ENCODE peak calls at places on chromosomes 7 and 10, in ten cellular contexts. F, R, X, H, W, I, P, C, B and S are unnamed samples.

GRCh38 chr10:113947138-113948011 is 92.9 kb downstream of the NHLRC2 start:
- DNase-seq in F (peak), R (peak), X (peak), H (no peak), W (peak), I (peak), P (no peak), C (no peak), B (no peak), S (no peak)

GRCh38 chr7:156675721-156676120 is 35.1 kb downstream of the RNF32 start:
- DNase-seq in F (no peak), R (no peak), X (no peak), H (no peak), W (no peak), I (no peak), P (no peak), C (no peak), B (no peak), S (no peak)

GRCh38 chr10:132158122-132158741 is 28.5 kb upstream of the DPYSL4 start:
- DNase-seq in F (no peak), R (no peak), X (no peak), H (no peak), W (no peak), I (no peak), P (peak), C (peak), B (no peak), S (no peak)

GRCh38 chr7:94301024-94301588 is 93.6 kb upstream of the COL1A2 start:
- DNase-seq in F (peak), R (peak), X (peak), H (peak), W (peak), I (peak), P (peak), C (peak), B (peak), S (peak)

GRCh38 chr7:44046321-44047061 is 2.0 kb downstream of the DBNL start:
- DNase-seq in F (no peak), R (no peak), X (peak), H (no peak), W (no peak), I (no peak), P (no peak), C (no peak), B (no peak), S (no peak)

GRCh38 chr7:120725376-120726039 is 132.4 kb downstream of the TSPAN12 start:
- DNase-seq in F (peak), R (no peak), X (peak), H (peak), W (peak), I (peak), P (peak), C (peak), B (peak), S (no peak)

GRCh38 chr7:28607179-28607578 is 194.9 kb downstream of the CREB5 start:
- DNase-seq in F (no peak), R (no peak), X (no peak), H (no peak), W (no peak), I (no peak), P (peak), C (no peak), B (no peak), S (no peak)

GRCh38 chr7:2959828-2960599 is 83.7 kb downstream of the CARD11 start:
- DNase-seq in F (no peak), R (no peak), X (peak), H (no peak), W (no peak), I (no peak), P (no peak), C (no peak), B (no peak), S (no peak)

GRCh38 chr7:111708072-111708471 is 145.8 kb upstream of the IMMP2L start:
- DNase-seq in F (no peak), R (no peak), X (no peak), H (no peak), W (no peak), I (no peak), P (peak), C (no peak), B (no peak), S (no peak)

GRCh38 chr7:2554654-2555053 is 670 bp downstream of the BRAT1 start:
- DNase-seq in F (no peak), R (no peak), X (peak), H (no peak), W (no peak), I (no peak), P (no peak), C (no peak), B (peak), S (no peak)

GRCh38 chr10:1434912-1435692 is 302.2 kb downstream of the ADARB2 start:
- DNase-seq in F (no peak), R (no peak), X (no peak), H (no peak), W (no peak), I (no peak), P (no peak), C (no peak), B (no peak), S (no peak)

GRCh38 chr10:103960103-103960502 is 6.8 kb upstream of the SLK start:
- DNase-seq in F (no peak), R (no peak), X (no peak), H (no peak), W (no peak), I (no peak), P (no peak), C (no peak), B (no peak), S (no peak)

GRCh38 chr10:59177031-59177861 is 803 bp downstream of the PHYHIPL start:
- DNase-seq in F (peak), R (no peak), X (no peak), H (peak), W (peak), I (peak), P (peak), C (no peak), B (peak), S (peak)

GRCh38 chr7:140229591-140230516 is 53.1 kb upstream of the KDM7A start:
- DNase-seq in F (no peak), R (no peak), X (no peak), H (peak), W (no peak), I (no peak), P (no peak), C (no peak), B (no peak), S (no peak)
- TF ChIP-seq EZH2 in F (no peak), R (no peak), X (no peak), H (no peak), W (no peak), I (peak), P (no peak), C (no peak), B (no peak), S (no peak)

DNA sequence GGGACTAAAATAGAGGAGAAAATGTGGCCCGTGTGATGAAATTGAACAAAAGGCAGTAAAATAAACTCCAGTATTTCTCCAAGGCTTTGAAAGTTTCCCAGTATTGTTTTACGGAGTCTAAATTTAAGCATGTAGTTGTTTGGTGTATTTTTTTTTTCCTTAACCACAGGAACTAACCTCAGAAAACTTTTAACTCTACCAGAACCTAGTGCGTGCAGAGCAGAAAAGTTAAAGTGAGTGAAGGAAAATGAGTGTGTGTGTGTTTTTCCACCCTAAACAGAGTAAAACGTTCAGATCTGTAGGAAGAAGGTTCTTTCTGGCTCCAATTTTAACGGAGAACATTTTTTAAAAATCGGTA is 812 bp downstream of the PROSER2 start:
- DNase-seq in F (peak), R (no peak), X (no peak), H (no peak), W (no peak), I (peak), P (peak), C (no peak), B (peak), S (peak)
- TF ChIP-seq EZH2 in F (no peak), R (no peak), X (no peak), H (no peak), W (no peak), I (no peak), P (no peak), C (no peak), B (no peak), S (no peak)

DNA sequence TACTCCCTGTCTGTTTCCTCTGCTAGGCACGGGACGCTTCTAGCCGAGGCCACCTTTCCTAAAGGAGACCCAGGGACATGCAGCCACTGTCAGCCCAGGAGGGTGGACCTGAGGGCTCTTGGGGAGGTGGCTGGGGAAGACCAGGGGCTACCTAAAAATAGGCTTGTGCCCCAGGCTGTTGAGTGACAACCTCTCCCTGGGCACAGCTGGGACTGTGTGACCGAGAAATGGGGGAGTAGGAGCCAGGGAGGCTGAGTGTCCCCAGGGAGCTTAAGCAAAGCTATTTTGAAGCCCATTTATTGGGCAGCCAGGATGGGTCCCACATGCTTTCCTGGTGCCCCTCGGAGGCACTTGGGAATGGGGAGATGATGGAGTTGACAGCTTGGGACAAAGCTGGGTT is 63.8 kb downstream of the CALML3 start:
- DNase-seq in F (no peak), R (no peak), X (no peak), H (no peak), W (no peak), I (no peak), P (no peak), C (no peak), B (no peak), S (no peak)
- TF ChIP-seq EZH2 in F (no peak), R (no peak), X (no peak), H (no peak), W (no peak), I (no peak), P (no peak), C (no peak), B (no peak), S (no peak)

GRCh38 chr10:110163841-110164240 is 43.6 kb upstream of the MXI1 start:
- DNase-seq in F (no peak), R (no peak), X (no peak), H (no peak), W (no peak), I (no peak), P (no peak), C (no peak), B (no peak), S (no peak)

GRCh38 chr10:110165239-110165638 is 42.2 kb upstream of the MXI1 start:
- DNase-seq in F (no peak), R (no peak), X (no peak), H (no peak), W (no peak), I (no peak), P (no peak), C (no peak), B (no peak), S (no peak)

GRCh38 chr10:110163192-110163773 is 44.1 kb upstream of the MXI1 start:
- DNase-seq in F (no peak), R (no peak), X (no peak), H (no peak), W (no peak), I (no peak), P (no peak), C (no peak), B (no peak), S (no peak)

GRCh38 chr10:110167149-110167548 is 40.3 kb upstream of the MXI1 start:
- DNase-seq in F (no peak), R (no peak), X (no peak), H (no peak), W (no peak), I (no peak), P (no peak), C (no peak), B (no peak), S (no peak)

GRCh38 chr10:110165867-110166266 is 41.5 kb upstream of the MXI1 start:
- DNase-seq in F (no peak), R (no peak), X (no peak), H (no peak), W (no peak), I (no peak), P (no peak), C (no peak), B (no peak), S (no peak)
- TF ChIP-seq EZH2 in F (no peak), R (no peak), X (no peak), H (no peak), W (no peak), I (no peak), P (no peak), C (no peak), B (no peak), S (no peak)

DNA sequence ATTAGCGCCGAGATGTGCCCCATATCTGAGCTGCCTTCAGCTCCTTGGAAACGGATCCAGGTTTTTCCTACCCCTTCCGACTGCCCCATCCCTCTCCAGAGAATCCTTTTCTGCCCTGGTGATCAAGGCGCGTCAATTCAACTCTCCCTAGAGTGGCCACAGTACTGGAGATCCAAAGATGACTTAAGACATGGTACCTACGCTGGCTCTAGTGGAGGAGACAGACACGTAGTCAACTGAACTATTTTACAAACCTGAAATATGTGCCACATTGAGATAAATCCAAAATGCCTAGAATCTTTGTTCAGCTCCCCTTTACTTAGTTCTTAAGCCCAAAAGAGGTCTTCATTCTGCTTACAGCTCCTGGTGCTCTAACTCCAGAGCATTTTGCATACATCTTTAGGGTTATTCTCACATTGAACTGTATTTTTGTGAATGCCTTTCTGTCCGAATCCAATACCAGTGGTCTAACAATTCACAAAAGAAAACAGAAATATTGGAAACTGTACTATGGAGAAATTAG is 444 bp upstream of the TNPO3 start:
- DNase-seq in F (no peak), R (no peak), X (no peak), H (no peak), W (no peak), I (no peak), P (no peak), C (no peak), B (no peak), S (no peak)
- TF ChIP-seq EZH2 in F (no peak), R (no peak), X (no peak), H (no peak), W (no peak), I (no peak), P (no peak), C (no peak), B (no peak), S (no peak)

GRCh38 chr10:133332936-133333699 is 3.6 kb downstream of the CALY start:
- DNase-seq in F (no peak), R (no peak), X (no peak), H (no peak), W (no peak), I (no peak), P (no peak), C (no peak), B (no peak), S (no peak)

GRCh38 chr10:133336131-133337078 is at the start of gene CALY:
- DNase-seq in F (no peak), R (no peak), X (peak), H (no peak), W (no peak), I (no peak), P (peak), C (no peak), B (no peak), S (no peak)

GRCh38 chr10:133337079-133337725 is 506 bp upstream of the CALY start:
- DNase-seq in F (no peak), R (no peak), X (no peak), H (no peak), W (no peak), I (no peak), P (no peak), C (no peak), B (no peak), S (no peak)

GRCh38 chr10:133334495-133335237 is 2.0 kb downstream of the CALY start:
- DNase-seq in F (no peak), R (no peak), X (no peak), H (no peak), W (no peak), I (no peak), P (peak), C (no peak), B (no peak), S (no peak)

GRCh38 chr10:133335238-133336122 is 1.2 kb downstream of the CALY start:
- DNase-seq in F (peak), R (no peak), X (peak), H (no peak), W (peak), I (peak), P (peak), C (no peak), B (no peak), S (no peak)
- TF ChIP-seq EZH2 in F (peak), R (no peak), X (no peak), H (no peak), W (no peak), I (no peak), P (peak), C (no peak), B (peak), S (peak)

DNA sequence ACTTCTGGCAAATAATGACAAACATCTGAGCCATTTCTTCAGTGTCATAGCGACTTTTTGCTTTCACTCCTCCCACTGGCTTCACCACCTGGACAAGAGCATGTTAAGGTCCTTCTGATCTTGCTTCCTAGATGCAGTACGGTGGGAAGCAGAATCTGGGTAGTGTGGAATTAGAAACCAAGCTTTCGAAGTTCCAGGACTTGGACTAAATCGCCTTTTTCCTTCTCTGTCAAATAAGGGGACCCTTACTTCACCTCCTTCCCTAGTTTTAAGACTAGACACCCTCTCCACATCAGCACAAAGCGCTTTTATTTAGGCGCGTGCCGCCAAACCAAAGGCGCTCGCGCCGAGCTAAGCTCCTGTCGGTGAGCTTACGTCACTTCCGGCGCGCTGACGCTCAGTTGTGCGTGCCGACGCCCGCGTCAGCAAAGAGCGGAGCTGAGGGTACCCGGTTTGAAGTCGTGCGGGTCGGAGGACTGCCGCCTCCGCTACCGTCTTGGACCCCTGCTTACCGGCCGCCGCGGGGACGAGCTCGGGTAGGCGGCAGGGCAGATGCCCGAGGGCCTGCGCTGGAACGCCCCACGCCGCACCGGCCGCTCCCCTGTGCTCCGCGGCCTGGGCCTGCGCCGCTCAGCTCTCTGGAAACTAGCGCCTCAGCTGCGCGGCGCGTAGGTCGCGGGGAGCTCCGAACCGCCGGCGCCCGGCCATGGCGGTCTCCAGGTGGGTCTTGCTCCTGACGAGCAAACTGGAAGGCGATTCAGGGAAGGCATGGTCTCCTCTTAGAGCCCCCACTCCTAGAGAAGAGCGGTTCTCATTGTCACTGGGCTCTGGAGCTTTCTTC is at the start of gene BTAF1:
- DNase-seq in F (peak), R (peak), X (peak), H (peak), W (peak), I (peak), P (peak), C (peak), B (peak), S (peak)
- TF ChIP-seq EZH2 in F (no peak), R (no peak), X (no peak), H (no peak), W (no peak), I (no peak), P (no peak), C (no peak), B (no peak), S (no peak)

GRCh38 chr10:27746364-27747095 is 911 bp upstream of the MKX start:
- DNase-seq in F (no peak), R (no peak), X (no peak), H (no peak), W (no peak), I (no peak), P (peak), C (no peak), B (no peak), S (peak)
- TF ChIP-seq EZH2 in F (no peak), R (no peak), X (no peak), H (no peak), W (peak), I (peak), P (no peak), C (no peak), B (peak), S (peak)

DNA sequence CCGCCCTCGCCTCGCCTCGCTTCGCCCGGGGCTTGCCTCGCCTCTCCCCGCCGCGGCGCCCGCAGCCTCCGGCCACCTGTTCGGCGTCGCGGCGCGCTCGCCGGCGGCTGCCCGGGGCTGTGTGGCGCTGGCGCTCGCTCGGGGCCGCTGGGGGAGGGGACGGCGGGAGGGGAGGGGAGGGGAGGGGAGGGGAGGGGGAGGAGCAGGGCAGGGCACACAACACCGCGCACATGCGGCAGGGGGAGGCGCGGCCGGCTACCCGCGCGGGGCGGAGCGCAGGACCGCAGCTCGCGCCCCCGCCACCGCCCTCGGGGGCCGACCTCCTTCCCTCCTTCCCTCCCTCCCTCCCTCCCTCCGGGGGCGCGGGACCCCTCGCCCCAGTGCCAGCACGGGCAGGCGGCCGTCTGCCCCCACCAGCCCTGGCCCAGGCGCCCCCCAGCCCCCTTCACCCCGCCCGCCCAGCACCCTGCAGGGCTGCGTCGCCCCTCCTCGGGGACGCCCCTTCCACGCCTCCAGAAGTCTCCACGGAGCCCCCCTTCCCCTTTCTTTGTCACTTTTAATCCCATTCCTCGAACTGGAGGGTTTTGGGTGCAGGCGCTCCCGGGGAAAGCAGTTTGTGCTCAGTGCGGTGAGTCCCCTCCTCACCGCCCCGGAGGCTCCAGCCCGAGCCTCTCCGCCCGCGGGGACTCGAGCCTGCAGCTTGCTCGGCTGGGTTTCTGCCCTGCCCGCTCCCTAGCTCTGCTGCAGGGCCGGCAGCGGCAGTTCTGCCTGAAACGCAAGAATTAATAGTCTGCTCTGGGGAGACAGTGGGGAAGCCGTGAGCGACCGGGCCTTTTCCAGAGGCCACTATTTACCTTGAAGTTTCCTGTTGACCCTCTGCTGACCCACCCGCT is at the start of gene PARD3:
- DNase-seq in F (no peak), R (peak), X (peak), H (peak), W (peak), I (peak), P (peak), C (no peak), B (peak), S (peak)
- TF ChIP-seq EZH2 in F (no peak), R (no peak), X (peak), H (no peak), W (no peak), I (no peak), P (no peak), C (no peak), B (no peak), S (no peak)

GRCh38 chr10:123141791-123142700 is 5.9 kb upstream of the HMX2 start:
- DNase-seq in F (no peak), R (no peak), X (no peak), H (no peak), W (no peak), I (no peak), P (no peak), C (no peak), B (no peak), S (no peak)
- TF ChIP-seq EZH2 in F (peak), R (no peak), X (no peak), H (peak), W (peak), I (peak), P (peak), C (no peak), B (peak), S (peak)